ENCODE peak calls at places on chromosome 15, in six cellular contexts. One of them, this sample, is unnamed.

GRCh38 chr15:59764775-59765174 is 75.7 kb upstream of the BNIP2 start:
- DNase-seq in effector CD4-positive, alpha-beta T cell: no peak
- DNase-seq in posterior cingulate gyrus: no peak
- DNase-seq in SW 1271: no peak
- DNase-seq in heart left ventricle: no peak
- DNase-seq in NB4: peak
- DNase-seq in this sample: no peak

GRCh38 chr15:67093146-67093874 is 27.9 kb downstream of the SMAD3 start:
- DNase-seq in heart left ventricle: peak
- DNase-seq in effector CD4-positive, alpha-beta T cell: no peak
- DNase-seq in posterior cingulate gyrus: peak
- DNase-seq in NB4: peak
- DNase-seq in SW 1271: no peak
- DNase-seq in this sample: peak

GRCh38 chr15:31259562-31260252 is 66.9 kb upstream of the KLF13 start:
- DNase-seq in SW 1271: no peak
- DNase-seq in NB4: no peak
- DNase-seq in posterior cingulate gyrus: no peak
- DNase-seq in effector CD4-positive, alpha-beta T cell: no peak
- DNase-seq in heart left ventricle: no peak
- DNase-seq in this sample: no peak

GRCh38 chr15:96330450-96331140 is at the start of gene NR2F2:
- DNase-seq in SW 1271: peak
- DNase-seq in NB4: peak
- DNase-seq in posterior cingulate gyrus: peak
- DNase-seq in heart left ventricle: peak
- DNase-seq in effector CD4-positive, alpha-beta T cell: no peak
- DNase-seq in this sample: peak

GRCh38 chr15:31298707-31299172 is 27.9 kb upstream of the KLF13 start:
- DNase-seq in effector CD4-positive, alpha-beta T cell: no peak
- DNase-seq in NB4: no peak
- DNase-seq in SW 1271: no peak
- DNase-seq in posterior cingulate gyrus: peak
- DNase-seq in heart left ventricle: no peak
- DNase-seq in this sample: no peak

GRCh38 chr15:70258369-70259029 is 160.8 kb upstream of the TLE3 start:
- DNase-seq in NB4: peak
- DNase-seq in heart left ventricle: no peak
- DNase-seq in SW 1271: no peak
- DNase-seq in posterior cingulate gyrus: peak
- DNase-seq in effector CD4-positive, alpha-beta T cell: peak
- DNase-seq in this sample: peak

GRCh38 chr15:77901921-77902750 is 175.4 kb downstream of the TBC1D2B start:
- DNase-seq in heart left ventricle: peak
- DNase-seq in SW 1271: no peak
- DNase-seq in effector CD4-positive, alpha-beta T cell: no peak
- DNase-seq in NB4: peak
- DNase-seq in posterior cingulate gyrus: no peak
- DNase-seq in this sample: peak

GRCh38 chr15:33215941-33216872 is 21.7 kb upstream of the FMN1 start:
- DNase-seq in heart left ventricle: no peak
- DNase-seq in NB4: peak
- DNase-seq in effector CD4-positive, alpha-beta T cell: no peak
- DNase-seq in posterior cingulate gyrus: no peak
- DNase-seq in SW 1271: no peak
- DNase-seq in this sample: peak

GRCh38 chr15:69444686-69445085 is 7.9 kb upstream of the RPLP1 start:
- DNase-seq in heart left ventricle: no peak
- DNase-seq in effector CD4-positive, alpha-beta T cell: no peak
- DNase-seq in NB4: no peak
- DNase-seq in SW 1271: no peak
- DNase-seq in posterior cingulate gyrus: no peak
- DNase-seq in this sample: no peak

GRCh38 chr15:83733206-83733605 is 79.3 kb downstream of the ADAMTSL3 start:
- DNase-seq in posterior cingulate gyrus: no peak
- DNase-seq in heart left ventricle: no peak
- DNase-seq in SW 1271: no peak
- DNase-seq in NB4: no peak
- DNase-seq in effector CD4-positive, alpha-beta T cell: no peak
- DNase-seq in this sample: no peak

GRCh38 chr15:41022487-41023090 is 69.3 kb downstream of the CHAC1 start:
- DNase-seq in effector CD4-positive, alpha-beta T cell: peak
- DNase-seq in SW 1271: no peak
- DNase-seq in heart left ventricle: no peak
- DNase-seq in posterior cingulate gyrus: no peak
- DNase-seq in NB4: peak
- DNase-seq in this sample: peak

GRCh38 chr15:40766906-40767837 is 2.6 kb upstream of the C15orf62 start:
- DNase-seq in SW 1271: no peak
- DNase-seq in heart left ventricle: no peak
- DNase-seq in effector CD4-positive, alpha-beta T cell: no peak
- DNase-seq in NB4: peak
- DNase-seq in posterior cingulate gyrus: peak
- DNase-seq in this sample: no peak

GRCh38 chr15:71485094-71485693 is 325.2 kb upstream of the NR2E3 start:
- DNase-seq in heart left ventricle: no peak
- DNase-seq in posterior cingulate gyrus: no peak
- DNase-seq in SW 1271: no peak
- DNase-seq in effector CD4-positive, alpha-beta T cell: no peak
- DNase-seq in NB4: no peak
- DNase-seq in this sample: no peak

GRCh38 chr15:28969511-28970085 is 83.8 kb downstream of the APBA2 start:
- DNase-seq in effector CD4-positive, alpha-beta T cell: no peak
- DNase-seq in heart left ventricle: no peak
- DNase-seq in posterior cingulate gyrus: peak
- DNase-seq in NB4: no peak
- DNase-seq in SW 1271: no peak
- DNase-seq in this sample: no peak

GRCh38 chr15:79082363-79083070 is 8.1 kb downstream of the RASGRF1 start:
- DNase-seq in effector CD4-positive, alpha-beta T cell: no peak
- DNase-seq in SW 1271: no peak
- DNase-seq in NB4: no peak
- DNase-seq in heart left ventricle: no peak
- DNase-seq in posterior cingulate gyrus: no peak
- DNase-seq in this sample: no peak

GRCh38 chr15:70111203-70112017 is 13.7 kb upstream of the TLE3 start:
- DNase-seq in NB4: peak
- DNase-seq in heart left ventricle: peak
- DNase-seq in posterior cingulate gyrus: peak
- DNase-seq in SW 1271: no peak
- DNase-seq in effector CD4-positive, alpha-beta T cell: no peak
- DNase-seq in this sample: peak

GRCh38 chr15:49313650-49314049 is 109.4 kb upstream of the FGF7 start:
- DNase-seq in SW 1271: no peak
- DNase-seq in NB4: no peak
- DNase-seq in posterior cingulate gyrus: no peak
- DNase-seq in effector CD4-positive, alpha-beta T cell: no peak
- DNase-seq in heart left ventricle: no peak
- DNase-seq in this sample: no peak

GRCh38 chr15:63234479-63234878 is 42.9 kb upstream of the APH1B start:
- DNase-seq in NB4: no peak
- DNase-seq in posterior cingulate gyrus: no peak
- DNase-seq in effector CD4-positive, alpha-beta T cell: no peak
- DNase-seq in SW 1271: no peak
- DNase-seq in heart left ventricle: peak
- DNase-seq in this sample: no peak

GRCh38 chr15:75049392-75049791 is 26.0 kb downstream of the PPCDC start:
- DNase-seq in posterior cingulate gyrus: peak
- DNase-seq in heart left ventricle: peak
- DNase-seq in SW 1271: no peak
- DNase-seq in effector CD4-positive, alpha-beta T cell: no peak
- DNase-seq in NB4: no peak
- DNase-seq in this sample: no peak

This sample was measured in Kasumi-1.